ENCODE peak calls at places on chromosomes 6 and 20, in eight cellular contexts. One of them, this sample, is unnamed.

GRCh38 chr6:98827295-98828159 is 6.8 kb upstream of the POU3F2 start:
- DNase-seq in cardiac fibroblast: peak
- DNase-seq in A549: no peak
- DNase-seq in GM20000: no peak
- DNase-seq in ovary: no peak
- DNase-seq in kidney epithelial cell: no peak
- DNase-seq in nephron progenitor cell: no peak
- DNase-seq in mucosa of descending colon: no peak
- DNase-seq in this sample: no peak

GRCh38 chr6:31579119-31579505 is 3.1 kb downstream of the LTB start:
- DNase-seq in cardiac fibroblast: no peak
- DNase-seq in A549: no peak
- DNase-seq in GM20000: no peak
- DNase-seq in ovary: no peak
- DNase-seq in kidney epithelial cell: no peak
- DNase-seq in nephron progenitor cell: no peak
- DNase-seq in mucosa of descending colon: no peak
- DNase-seq in this sample: peak

GRCh38 chr20:61682114-61682997 is 383.3 kb downstream of the TAF4 start:
- DNase-seq in cardiac fibroblast: no peak
- DNase-seq in A549: no peak
- DNase-seq in GM20000: no peak
- DNase-seq in ovary: no peak
- DNase-seq in kidney epithelial cell: no peak
- DNase-seq in nephron progenitor cell: no peak
- DNase-seq in mucosa of descending colon: no peak
- DNase-seq in this sample: no peak

GRCh38 chr6:16472349-16473069 is 234.1 kb downstream of the GMPR start:
- DNase-seq in cardiac fibroblast: peak
- DNase-seq in A549: no peak
- DNase-seq in GM20000: no peak
- DNase-seq in ovary: no peak
- DNase-seq in kidney epithelial cell: no peak
- DNase-seq in nephron progenitor cell: no peak
- DNase-seq in mucosa of descending colon: no peak
- DNase-seq in this sample: no peak

GRCh38 chr6:111686249-111686997 is 80.7 kb upstream of the TRAF3IP2 start:
- DNase-seq in cardiac fibroblast: no peak
- DNase-seq in A549: no peak
- DNase-seq in GM20000: no peak
- DNase-seq in ovary: no peak
- DNase-seq in kidney epithelial cell: no peak
- DNase-seq in nephron progenitor cell: peak
- DNase-seq in mucosa of descending colon: no peak
- DNase-seq in this sample: no peak

GRCh38 chr20:513429-513828 is 30.2 kb downstream of the CSNK2A1 start:
- DNase-seq in cardiac fibroblast: peak
- DNase-seq in A549: no peak
- DNase-seq in GM20000: no peak
- DNase-seq in ovary: no peak
- DNase-seq in kidney epithelial cell: no peak
- DNase-seq in nephron progenitor cell: no peak
- DNase-seq in mucosa of descending colon: no peak
- DNase-seq in this sample: no peak

GRCh38 chr20:61677928-61678327 is 387.8 kb downstream of the TAF4 start:
- DNase-seq in cardiac fibroblast: no peak
- DNase-seq in A549: no peak
- DNase-seq in GM20000: no peak
- DNase-seq in ovary: no peak
- DNase-seq in kidney epithelial cell: no peak
- DNase-seq in nephron progenitor cell: no peak
- DNase-seq in mucosa of descending colon: no peak
- DNase-seq in this sample: no peak

GRCh38 chr6:34206726-34207125 is 29.9 kb upstream of the HMGA1 start:
- DNase-seq in cardiac fibroblast: no peak
- DNase-seq in A549: no peak
- DNase-seq in GM20000: no peak
- DNase-seq in ovary: no peak
- DNase-seq in kidney epithelial cell: no peak
- DNase-seq in nephron progenitor cell: no peak
- DNase-seq in mucosa of descending colon: no peak
- DNase-seq in this sample: no peak

GRCh38 chr6:44655368-44656342 is 268.1 kb downstream of the CDC5L start:
- DNase-seq in cardiac fibroblast: peak
- DNase-seq in A549: peak
- DNase-seq in GM20000: peak
- DNase-seq in ovary: peak
- DNase-seq in kidney epithelial cell: no peak
- DNase-seq in nephron progenitor cell: peak
- DNase-seq in mucosa of descending colon: no peak
- DNase-seq in this sample: peak

GRCh38 chr6:37705239-37706051 is 7.8 kb upstream of the MDGA1 start:
- DNase-seq in cardiac fibroblast: peak
- DNase-seq in A549: peak
- DNase-seq in GM20000: peak
- DNase-seq in ovary: peak
- DNase-seq in kidney epithelial cell: no peak
- DNase-seq in nephron progenitor cell: peak
- DNase-seq in mucosa of descending colon: peak
- DNase-seq in this sample: peak

GRCh38 chr6:36269834-36270705 is at the start of gene PNPLA1:
- DNase-seq in cardiac fibroblast: no peak
- DNase-seq in A549: no peak
- DNase-seq in GM20000: no peak
- DNase-seq in ovary: no peak
- DNase-seq in kidney epithelial cell: no peak
- DNase-seq in nephron progenitor cell: no peak
- DNase-seq in mucosa of descending colon: no peak
- DNase-seq in this sample: no peak

GRCh38 chr6:104381907-104382306 is 477.8 kb downstream of the HACE1 start:
- DNase-seq in cardiac fibroblast: no peak
- DNase-seq in A549: no peak
- DNase-seq in GM20000: no peak
- DNase-seq in ovary: no peak
- DNase-seq in kidney epithelial cell: no peak
- DNase-seq in nephron progenitor cell: no peak
- DNase-seq in mucosa of descending colon: no peak
- DNase-seq in this sample: no peak

GRCh38 chr6:102670756-102671155 is 1277.2 kb downstream of the GRIK2 start:
- DNase-seq in cardiac fibroblast: no peak
- DNase-seq in A549: no peak
- DNase-seq in GM20000: no peak
- DNase-seq in ovary: no peak
- DNase-seq in kidney epithelial cell: no peak
- DNase-seq in nephron progenitor cell: no peak
- DNase-seq in mucosa of descending colon: no peak
- DNase-seq in this sample: no peak

GRCh38 chr6:122180132-122180531 is 219.3 kb upstream of the HSF2 start:
- DNase-seq in cardiac fibroblast: no peak
- DNase-seq in A549: no peak
- DNase-seq in GM20000: no peak
- DNase-seq in ovary: no peak
- DNase-seq in kidney epithelial cell: no peak
- DNase-seq in nephron progenitor cell: no peak
- DNase-seq in mucosa of descending colon: no peak
- DNase-seq in this sample: no peak

GRCh38 chr6:28353356-28353755 is 3.6 kb downstream of the ZKSCAN3 start:
- DNase-seq in cardiac fibroblast: no peak
- DNase-seq in A549: no peak
- DNase-seq in GM20000: no peak
- DNase-seq in ovary: no peak
- DNase-seq in kidney epithelial cell: no peak
- DNase-seq in nephron progenitor cell: no peak
- DNase-seq in mucosa of descending colon: no peak
- DNase-seq in this sample: no peak

GRCh38 chr20:50395258-50395729 is 114.9 kb upstream of the PTPN1 start:
- DNase-seq in cardiac fibroblast: peak
- DNase-seq in A549: no peak
- DNase-seq in GM20000: no peak
- DNase-seq in ovary: peak
- DNase-seq in kidney epithelial cell: no peak
- DNase-seq in nephron progenitor cell: no peak
- DNase-seq in mucosa of descending colon: no peak
- DNase-seq in this sample: no peak

GRCh38 chr20:10798811-10799210 is 125.0 kb upstream of the JAG1 start:
- DNase-seq in cardiac fibroblast: peak
- DNase-seq in A549: no peak
- DNase-seq in GM20000: no peak
- DNase-seq in ovary: no peak
- DNase-seq in kidney epithelial cell: no peak
- DNase-seq in nephron progenitor cell: no peak
- DNase-seq in mucosa of descending colon: no peak
- DNase-seq in this sample: no peak

GRCh38 chr6:96015321-96015790 is 418 bp upstream of the FUT9 start:
- DNase-seq in cardiac fibroblast: no peak
- DNase-seq in A549: no peak
- DNase-seq in GM20000: no peak
- DNase-seq in ovary: no peak
- DNase-seq in kidney epithelial cell: peak
- DNase-seq in nephron progenitor cell: peak
- DNase-seq in mucosa of descending colon: no peak
- DNase-seq in this sample: no peak

GRCh38 chr6:40550096-40550731 is 37.0 kb downstream of the LRFN2 start:
- DNase-seq in cardiac fibroblast: peak
- DNase-seq in A549: peak
- DNase-seq in GM20000: peak
- DNase-seq in ovary: no peak
- DNase-seq in kidney epithelial cell: no peak
- DNase-seq in nephron progenitor cell: peak
- DNase-seq in mucosa of descending colon: no peak
- DNase-seq in this sample: peak

GRCh38 chr6:150959071-150959637 is 93.7 kb downstream of the MTHFD1L start:
- DNase-seq in cardiac fibroblast: no peak
- DNase-seq in A549: no peak
- DNase-seq in GM20000: no peak
- DNase-seq in ovary: peak
- DNase-seq in kidney epithelial cell: no peak
- DNase-seq in nephron progenitor cell: no peak
- DNase-seq in mucosa of descending colon: no peak
- DNase-seq in this sample: no peak

GRCh38 chr6:83198486-83199172 is 5.5 kb downstream of the RWDD2A start:
- DNase-seq in cardiac fibroblast: no peak
- DNase-seq in A549: no peak
- DNase-seq in GM20000: no peak
- DNase-seq in ovary: no peak
- DNase-seq in kidney epithelial cell: no peak
- DNase-seq in nephron progenitor cell: no peak
- DNase-seq in mucosa of descending colon: no peak
- DNase-seq in this sample: no peak

GRCh38 chr6:91042656-91043055 is 455.8 kb upstream of the MAP3K7 start:
- DNase-seq in cardiac fibroblast: no peak
- DNase-seq in A549: no peak
- DNase-seq in GM20000: no peak
- DNase-seq in ovary: no peak
- DNase-seq in kidney epithelial cell: peak
- DNase-seq in nephron progenitor cell: no peak
- DNase-seq in mucosa of descending colon: no peak
- DNase-seq in this sample: no peak

GRCh38 chr6:29676981-29677601 is 3.9 kb downstream of the ZFP57 start:
- DNase-seq in cardiac fibroblast: peak
- DNase-seq in A549: peak
- DNase-seq in GM20000: no peak
- DNase-seq in ovary: no peak
- DNase-seq in kidney epithelial cell: peak
- DNase-seq in nephron progenitor cell: no peak
- DNase-seq in mucosa of descending colon: no peak
- DNase-seq in this sample: no peak

GRCh38 chr6:7108964-7109836 is 1.4 kb downstream of the RREB1 start:
- DNase-seq in cardiac fibroblast: peak
- DNase-seq in A549: peak
- DNase-seq in GM20000: peak
- DNase-seq in ovary: peak
- DNase-seq in kidney epithelial cell: no peak
- DNase-seq in nephron progenitor cell: peak
- DNase-seq in mucosa of descending colon: peak
- DNase-seq in this sample: peak

GRCh38 chr6:84356907-84357306 is 129.5 kb upstream of the CEP162 start:
- DNase-seq in cardiac fibroblast: peak
- DNase-seq in A549: no peak
- DNase-seq in GM20000: no peak
- DNase-seq in ovary: no peak
- DNase-seq in kidney epithelial cell: no peak
- DNase-seq in nephron progenitor cell: no peak
- DNase-seq in mucosa of descending colon: no peak
- DNase-seq in this sample: no peak

GRCh38 chr6:62764841-62765240 is 446.4 kb upstream of the FKBP1C start:
- DNase-seq in cardiac fibroblast: no peak
- DNase-seq in A549: no peak
- DNase-seq in GM20000: no peak
- DNase-seq in ovary: no peak
- DNase-seq in kidney epithelial cell: no peak
- DNase-seq in nephron progenitor cell: no peak
- DNase-seq in mucosa of descending colon: no peak
- DNase-seq in this sample: no peak

GRCh38 chr6:14671261-14671681 is 553.7 kb downstream of the CD83 start:
- DNase-seq in cardiac fibroblast: peak
- DNase-seq in A549: no peak
- DNase-seq in GM20000: no peak
- DNase-seq in ovary: peak
- DNase-seq in kidney epithelial cell: no peak
- DNase-seq in nephron progenitor cell: no peak
- DNase-seq in mucosa of descending colon: no peak
- DNase-seq in this sample: no peak

GRCh38 chr6:117449549-117450439 is 24.1 kb upstream of the ROS1 start:
- DNase-seq in cardiac fibroblast: peak
- DNase-seq in A549: peak
- DNase-seq in GM20000: peak
- DNase-seq in ovary: peak
- DNase-seq in kidney epithelial cell: peak
- DNase-seq in nephron progenitor cell: peak
- DNase-seq in mucosa of descending colon: no peak
- DNase-seq in this sample: peak
- TF ChIP-seq CTCF in cardiac fibroblast: peak
- TF ChIP-seq CTCF in A549: peak
- TF ChIP-seq CTCF in GM20000: peak
- TF ChIP-seq CTCF in ovary: peak
- TF ChIP-seq CTCF in kidney epithelial cell: peak
- TF ChIP-seq CTCF in nephron progenitor cell: peak
- TF ChIP-seq CTCF in mucosa of descending colon: peak
- TF ChIP-seq CTCF in this sample: peak

GRCh38 chr6:157139054-157139708 is 184.1 kb downstream of the TMEM242 start:
- DNase-seq in cardiac fibroblast: no peak
- DNase-seq in A549: no peak
- DNase-seq in GM20000: no peak
- DNase-seq in ovary: no peak
- DNase-seq in kidney epithelial cell: no peak
- DNase-seq in nephron progenitor cell: no peak
- DNase-seq in mucosa of descending colon: no peak
- DNase-seq in this sample: no peak
- TF ChIP-seq CTCF in cardiac fibroblast: peak
- TF ChIP-seq CTCF in A549: peak
- TF ChIP-seq CTCF in GM20000: no peak
- TF ChIP-seq CTCF in ovary: no peak
- TF ChIP-seq CTCF in kidney epithelial cell: peak
- TF ChIP-seq CTCF in nephron progenitor cell: peak
- TF ChIP-seq CTCF in mucosa of descending colon: no peak
- TF ChIP-seq CTCF in this sample: no peak

GRCh38 chr20:38835792-38836191 is 30.3 kb downstream of the PPP1R16B start:
- DNase-seq in cardiac fibroblast: no peak
- DNase-seq in A549: no peak
- DNase-seq in GM20000: no peak
- DNase-seq in ovary: no peak
- DNase-seq in kidney epithelial cell: no peak
- DNase-seq in nephron progenitor cell: no peak
- DNase-seq in mucosa of descending colon: no peak
- DNase-seq in this sample: no peak
- TF ChIP-seq CTCF in cardiac fibroblast: no peak
- TF ChIP-seq CTCF in A549: no peak
- TF ChIP-seq CTCF in GM20000: no peak
- TF ChIP-seq CTCF in ovary: no peak
- TF ChIP-seq CTCF in kidney epithelial cell: no peak
- TF ChIP-seq CTCF in nephron progenitor cell: no peak
- TF ChIP-seq CTCF in mucosa of descending colon: no peak
- TF ChIP-seq CTCF in this sample: no peak

GRCh38 chr6:116941727-116942126 is 64.7 kb downstream of the RFX6 start:
- DNase-seq in cardiac fibroblast: no peak
- DNase-seq in A549: no peak
- DNase-seq in GM20000: no peak
- DNase-seq in ovary: no peak
- DNase-seq in kidney epithelial cell: no peak
- DNase-seq in nephron progenitor cell: no peak
- DNase-seq in mucosa of descending colon: no peak
- DNase-seq in this sample: no peak
- TF ChIP-seq CTCF in cardiac fibroblast: no peak
- TF ChIP-seq CTCF in A549: no peak
- TF ChIP-seq CTCF in GM20000: no peak
- TF ChIP-seq CTCF in ovary: no peak
- TF ChIP-seq CTCF in kidney epithelial cell: peak
- TF ChIP-seq CTCF in nephron progenitor cell: no peak
- TF ChIP-seq CTCF in mucosa of descending colon: no peak
- TF ChIP-seq CTCF in this sample: no peak